ENCODE peak calls at places on chromosomes 3 and 15, in six cellular contexts. H, M, X, F, Y and P are unnamed samples.

GRCh38 chr3:176697284-176697889 is 499.9 kb downstream of the TBL1XR1 start:
- DNase-seq in H (no peak), M (no peak), X (no peak), F (no peak), Y (no peak), P (no peak)

GRCh38 chr15:57476533-57476975 is 100.2 kb downstream of the CGNL1 start:
- DNase-seq in H (no peak), M (no peak), X (peak), F (no peak), Y (no peak), P (no peak)

GRCh38 chr3:24963762-24964625 is 464.1 kb upstream of the RARB start:
- DNase-seq in H (no peak), M (no peak), X (peak), F (no peak), Y (no peak), P (no peak)

GRCh38 chr3:14472471-14473351 is 67.4 kb downstream of the GRIP2 start:
- DNase-seq in H (no peak), M (peak), X (peak), F (peak), Y (no peak), P (no peak)

GRCh38 chr15:92009162-92009561 is 155.7 kb downstream of the SLCO3A1 start:
- DNase-seq in H (no peak), M (no peak), X (no peak), F (no peak), Y (no peak), P (peak)

GRCh38 chr15:41659855-41660234 is 360 bp upstream of the MGA start:
- DNase-seq in H (no peak), M (no peak), X (no peak), F (no peak), Y (no peak), P (no peak)

GRCh38 chr3:122497425-122497824 is 17.3 kb downstream of the KPNA1 start:
- DNase-seq in H (no peak), M (no peak), X (peak), F (no peak), Y (no peak), P (no peak)

GRCh38 chr15:73087121-73087520 is 34.9 kb downstream of the NEO1 start:
- DNase-seq in H (no peak), M (no peak), X (no peak), F (no peak), Y (no peak), P (no peak)

GRCh38 chr15:63070681-63071129 is 28.2 kb downstream of the TPM1 start:
- DNase-seq in H (no peak), M (no peak), X (no peak), F (no peak), Y (no peak), P (no peak)

GRCh38 chr3:4723921-4724698 is 231.0 kb downstream of the ITPR1 start:
- DNase-seq in H (no peak), M (no peak), X (no peak), F (no peak), Y (no peak), P (no peak)

GRCh38 chr15:40846846-40847224 is 3.0 kb downstream of the SPINT1 start:
- DNase-seq in H (no peak), M (no peak), X (no peak), F (no peak), Y (no peak), P (no peak)

GRCh38 chr15:44066211-44066827 is 128.8 kb downstream of the FRMD5 start:
- DNase-seq in H (no peak), M (no peak), X (peak), F (no peak), Y (peak), P (no peak)

GRCh38 chr15:72057548-72058091 is 60.3 kb downstream of the MYO9A start:
- DNase-seq in H (no peak), M (no peak), X (no peak), F (no peak), Y (no peak), P (no peak)

GRCh38 chr3:123406598-123406997 is 42.3 kb downstream of the ADCY5 start:
- DNase-seq in H (peak), M (peak), X (no peak), F (peak), Y (no peak), P (no peak)

GRCh38 chr3:14518432-14518802 is 21.7 kb downstream of the GRIP2 start:
- DNase-seq in H (no peak), M (no peak), X (no peak), F (no peak), Y (no peak), P (no peak)

GRCh38 chr3:36871379-36872126 is 73.3 kb downstream of the TRANK1 start:
- DNase-seq in H (no peak), M (no peak), X (no peak), F (no peak), Y (no peak), P (no peak)

GRCh38 chr15:44675911-44676310 is 12.4 kb upstream of the SPG11 start:
- DNase-seq in H (no peak), M (no peak), X (no peak), F (no peak), Y (no peak), P (no peak)

GRCh38 chr3:129329858-129330257 is 51.2 kb downstream of the HMCES start:
- DNase-seq in H (no peak), M (no peak), X (no peak), F (no peak), Y (no peak), P (no peak)

GRCh38 chr15:45790325-45790943 is 155.6 kb downstream of the SQOR start:
- DNase-seq in H (no peak), M (no peak), X (peak), F (no peak), Y (no peak), P (no peak)

GRCh38 chr3:36904641-36905040 is 40.2 kb downstream of the TRANK1 start:
- DNase-seq in H (no peak), M (no peak), X (peak), F (no peak), Y (no peak), P (no peak)

GRCh38 chr15:77898811-77899730 is 178.4 kb downstream of the TBC1D2B start:
- DNase-seq in H (no peak), M (peak), X (no peak), F (no peak), Y (no peak), P (no peak)

GRCh38 chr15:58454950-58455401 is 23.2 kb downstream of the LIPC start:
- DNase-seq in H (no peak), M (no peak), X (no peak), F (no peak), Y (no peak), P (no peak)

GRCh38 chr3:4310971-4311370 is 7.8 kb downstream of the SETMAR start:
- DNase-seq in H (no peak), M (no peak), X (no peak), F (no peak), Y (no peak), P (no peak)

GRCh38 chr3:72114773-72115172 is 329.8 kb upstream of the PROK2 start:
- DNase-seq in H (no peak), M (no peak), X (no peak), F (no peak), Y (no peak), P (no peak)

GRCh38 chr15:96254168-96254567 is 76.3 kb upstream of the NR2F2 start:
- DNase-seq in H (no peak), M (no peak), X (no peak), F (no peak), Y (no peak), P (no peak)

GRCh38 chr15:38149315-38149714 is 103.3 kb upstream of the SPRED1 start:
- DNase-seq in H (no peak), M (no peak), X (no peak), F (no peak), Y (no peak), P (no peak)

GRCh38 chr15:80070840-80071239 is 11.4 kb downstream of the ZFAND6 start:
- DNase-seq in H (no peak), M (no peak), X (peak), F (no peak), Y (no peak), P (no peak)

GRCh38 chr15:71136159-71137137 is 21.2 kb downstream of the THSD4 start:
- DNase-seq in H (no peak), M (no peak), X (peak), F (peak), Y (no peak), P (no peak)

GRCh38 chr3:73324203-73325155 is 263.0 kb downstream of the EBLN2 start:
- DNase-seq in H (no peak), M (no peak), X (peak), F (peak), Y (no peak), P (no peak)

GRCh38 chr3:127754411-127755304 is 67.7 kb downstream of the MGLL start:
- DNase-seq in H (no peak), M (peak), X (no peak), F (no peak), Y (no peak), P (peak)

GRCh38 chr3:32484437-32484836 is 18.2 kb downstream of the CMTM6 start:
- DNase-seq in H (no peak), M (no peak), X (no peak), F (no peak), Y (no peak), P (no peak)

GRCh38 chr3:132038198-132038825 is 3.5 kb upstream of the CPNE4 start:
- DNase-seq in H (no peak), M (no peak), X (peak), F (no peak), Y (no peak), P (no peak)

GRCh38 chr3:149494022-149494758 is 19.7 kb downstream of the TM4SF4 start:
- DNase-seq in H (peak), M (peak), X (peak), F (peak), Y (no peak), P (no peak)

DNA sequence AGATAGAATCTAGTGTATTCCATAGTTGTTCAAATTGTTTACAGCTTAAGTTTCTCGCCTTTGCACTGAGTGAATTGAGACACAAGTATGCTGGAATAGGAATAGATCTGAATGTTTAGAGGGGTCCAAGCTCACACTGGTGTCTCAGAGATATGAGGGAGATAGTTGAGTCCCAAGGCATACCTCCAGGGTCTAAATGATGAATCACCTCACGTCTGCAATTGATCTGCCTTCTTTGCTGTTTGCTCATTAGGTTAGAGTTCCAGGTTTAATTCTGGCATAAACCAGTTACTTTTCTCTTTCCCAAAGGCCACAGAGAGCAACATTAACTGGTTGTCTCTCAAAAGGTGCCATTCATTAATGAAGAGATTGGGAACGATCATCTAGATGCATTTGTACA is 106.3 kb upstream of the MME start:
- DNase-seq in H (no peak), M (no peak), X (no peak), F (no peak), Y (no peak), P (no peak)
- H3K27ac ChIP-seq in H (no peak), M (no peak), X (no peak), F (no peak), Y (no peak), P (no peak)

GRCh38 chr3:126026761-126027160 is 57.2 kb downstream of the SLC41A3 start:
- DNase-seq in H (no peak), M (no peak), X (no peak), F (no peak), Y (no peak), P (no peak)

GRCh38 chr3:126025116-126025729 is 56.2 kb downstream of the ROPN1B start:
- DNase-seq in H (no peak), M (no peak), X (no peak), F (no peak), Y (no peak), P (no peak)

GRCh38 chr3:126026277-126026751 is 57.3 kb downstream of the ROPN1B start:
- DNase-seq in H (no peak), M (no peak), X (no peak), F (no peak), Y (no peak), P (no peak)

GRCh38 chr3:126024049-126024854 is 55.3 kb downstream of the ROPN1B start:
- DNase-seq in H (no peak), M (no peak), X (no peak), F (no peak), Y (no peak), P (no peak)

GRCh38 chr3:126025862-126026261 is 56.9 kb downstream of the ROPN1B start:
- DNase-seq in H (no peak), M (no peak), X (no peak), F (no peak), Y (no peak), P (no peak)
- H3K27ac ChIP-seq in H (no peak), M (no peak), X (no peak), F (no peak), Y (no peak), P (no peak)

GRCh38 chr3:71008350-71008923 is 575.1 kb downstream of the FOXP1 start:
- DNase-seq in H (no peak), M (no peak), X (no peak), F (no peak), Y (no peak), P (no peak)

GRCh38 chr3:71016141-71016845 is 567.2 kb downstream of the FOXP1 start:
- DNase-seq in H (no peak), M (no peak), X (peak), F (no peak), Y (no peak), P (no peak)

GRCh38 chr3:71010731-71011455 is 572.6 kb downstream of the FOXP1 start:
- DNase-seq in H (no peak), M (no peak), X (no peak), F (no peak), Y (peak), P (no peak)

GRCh38 chr3:71012971-71013370 is 570.6 kb downstream of the FOXP1 start:
- DNase-seq in H (no peak), M (no peak), X (no peak), F (no peak), Y (no peak), P (no peak)

GRCh38 chr3:71011565-71012287 is 571.8 kb downstream of the FOXP1 start:
- DNase-seq in H (no peak), M (no peak), X (peak), F (no peak), Y (no peak), P (no peak)
- H3K27ac ChIP-seq in H (no peak), M (peak), X (no peak), F (no peak), Y (peak), P (no peak)

GRCh38 chr3:111734652-111735051 is 124.4 kb upstream of the PHLDB2 start:
- DNase-seq in H (no peak), M (no peak), X (no peak), F (no peak), Y (no peak), P (no peak)
- H3K27ac ChIP-seq in H (peak), M (peak), X (no peak), F (no peak), Y (no peak), P (no peak)

DNA sequence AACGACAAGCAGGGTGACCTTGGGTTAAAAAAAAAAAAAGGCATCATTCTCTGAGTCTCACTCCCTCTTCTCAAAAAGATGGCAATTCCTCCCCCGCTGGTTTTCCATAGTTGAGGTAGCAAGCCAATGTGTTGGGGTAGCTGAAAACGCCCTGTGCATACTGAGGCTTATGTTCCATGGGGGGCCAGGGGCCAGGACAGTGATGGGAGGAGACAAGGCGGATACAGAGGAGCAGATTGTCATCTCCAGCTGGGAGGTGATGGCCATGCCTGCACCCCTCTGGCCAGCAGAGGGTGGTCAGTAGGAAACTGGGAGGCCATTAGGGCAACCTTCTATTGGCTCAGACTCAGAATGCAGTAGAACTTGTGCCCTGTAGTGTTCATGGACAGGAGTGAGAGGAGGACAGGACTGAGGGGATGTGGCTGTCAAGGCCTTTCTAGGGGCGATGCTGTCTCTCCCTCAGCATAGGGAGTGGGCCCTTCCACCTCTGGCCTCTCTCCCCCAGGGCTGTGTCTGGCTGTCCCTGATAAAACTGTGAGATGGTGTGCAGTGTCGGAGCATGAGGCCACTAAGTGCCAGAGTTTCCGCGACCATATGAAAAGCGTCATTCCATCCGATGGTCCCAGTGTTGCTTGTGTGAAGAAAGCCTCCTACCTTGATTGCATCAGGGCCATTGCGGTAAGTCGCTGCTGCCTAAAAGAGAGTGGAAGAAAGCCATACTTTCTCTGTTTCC is 1.9 kb downstream of the TF start:
- DNase-seq in H (no peak), M (no peak), X (no peak), F (no peak), Y (no peak), P (no peak)
- H3K27ac ChIP-seq in H (no peak), M (no peak), X (no peak), F (no peak), Y (no peak), P (peak)

GRCh38 chr3:160330111-160330510 is 68.9 kb downstream of the IFT80 start:
- DNase-seq in H (no peak), M (no peak), X (no peak), F (no peak), Y (no peak), P (no peak)

GRCh38 chr3:160330690-160331089 is 68.3 kb downstream of the IFT80 start:
- DNase-seq in H (no peak), M (no peak), X (no peak), F (no peak), Y (no peak), P (no peak)

DNA sequence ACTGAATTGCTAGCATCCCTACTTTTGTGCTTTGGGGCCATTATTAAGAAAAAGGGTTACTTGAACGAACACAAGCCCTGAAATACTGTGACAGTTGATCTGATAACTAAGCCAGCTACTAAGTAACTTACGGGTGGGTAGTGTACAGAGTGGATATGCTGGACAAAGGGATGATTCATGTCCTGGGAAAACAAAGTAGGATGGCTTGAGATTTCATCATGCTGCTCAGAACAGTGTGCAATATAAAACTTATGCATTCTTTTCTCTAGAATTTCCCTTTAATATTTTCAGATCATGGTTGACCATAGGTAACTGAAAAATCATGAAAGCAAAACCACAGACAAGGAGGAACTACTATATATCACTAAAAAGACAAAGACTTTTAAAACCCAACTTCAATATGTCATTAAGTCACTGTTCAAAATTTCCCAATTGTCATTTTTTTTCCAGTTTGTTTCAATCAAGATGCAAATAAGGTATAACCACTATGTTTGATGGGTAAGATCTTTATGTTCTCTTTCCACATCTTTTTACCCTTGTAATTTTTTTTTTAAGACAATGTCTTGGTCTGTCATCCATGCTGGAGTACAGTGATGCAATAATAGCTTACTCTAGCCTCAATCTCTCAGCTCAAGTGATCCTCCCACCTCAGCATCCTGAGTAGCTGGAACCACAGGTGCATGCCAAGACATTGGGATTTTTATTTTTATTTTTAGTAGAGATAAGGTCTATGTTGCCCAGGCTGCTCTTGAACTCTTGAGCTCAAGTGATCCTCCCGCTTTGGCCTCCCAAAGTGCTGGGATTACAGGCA is 67.7 kb downstream of the IFT80 start:
- DNase-seq in H (no peak), M (no peak), X (peak), F (no peak), Y (no peak), P (no peak)
- H3K27ac ChIP-seq in H (no peak), M (no peak), X (no peak), F (no peak), Y (no peak), P (no peak)

GRCh38 chr15:68615811-68616210 is 37.0 kb downstream of the CORO2B start:
- DNase-seq in H (no peak), M (no peak), X (no peak), F (no peak), Y (no peak), P (no peak)

GRCh38 chr15:68615301-68615700 is 36.5 kb downstream of the CORO2B start:
- DNase-seq in H (no peak), M (no peak), X (no peak), F (no peak), Y (no peak), P (no peak)

GRCh38 chr15:68617001-68617400 is 38.2 kb downstream of the CORO2B start:
- DNase-seq in H (no peak), M (no peak), X (no peak), F (no peak), Y (no peak), P (no peak)

GRCh38 chr15:68617777-68618176 is 39.0 kb downstream of the CORO2B start:
- DNase-seq in H (no peak), M (no peak), X (no peak), F (no peak), Y (no peak), P (no peak)

GRCh38 chr15:68616397-68616796 is 37.6 kb downstream of the CORO2B start:
- DNase-seq in H (no peak), M (no peak), X (peak), F (no peak), Y (no peak), P (no peak)
- H3K27ac ChIP-seq in H (no peak), M (no peak), X (no peak), F (peak), Y (no peak), P (peak)

GRCh38 chr15:35211240-35211952 is 126.3 kb upstream of the NANOGP8 start:
- DNase-seq in H (no peak), M (no peak), X (no peak), F (no peak), Y (no peak), P (no peak)
- H3K27ac ChIP-seq in H (no peak), M (no peak), X (no peak), F (no peak), Y (no peak), P (no peak)